ENCODE peak calls at places on chromosome 12, in seven cellular contexts. Y is A549, J is ovary, R is endodermal cell, K is OCI-LY7, Z is mucosa of descending colon, W is lung. V is an unnamed sample. For H3K4me1, the result is how much of the 10 kb centered on the place peaks cover.

GRCh38 chr12:128258866-128259555 is 8.0 kb upstream of the TMEM132C start:
- DNase-seq in Y (no peak), J (no peak), R (peak), K (no peak), Z (no peak), W (no peak), V (no peak)

GRCh38 chr12:92393504-92393903 is 247.9 kb upstream of the BTG1 start:
- DNase-seq in Y (peak), J (no peak), R (peak), K (peak), Z (no peak), W (no peak), V (no peak)

GRCh38 chr12:9673404-9674225 is 4.1 kb downstream of the CLEC2D start:
- DNase-seq in Y (peak), J (peak), R (peak), K (peak), Z (peak), W (peak), V (no peak)

GRCh38 chr12:38120438-38120837 is 196.1 kb upstream of the ALG10B start:
- DNase-seq in Y (no peak), J (no peak), R (no peak), K (no peak), Z (no peak), W (no peak), V (no peak)

GRCh38 chr12:116502141-116502725 is 56.9 kb upstream of the MAP1LC3B2 start:
- DNase-seq in Y (no peak), J (no peak), R (no peak), K (no peak), Z (no peak), W (no peak), V (no peak)

GRCh38 chr12:44875417-44875953 is 630 bp downstream of the NELL2 start:
- DNase-seq in Y (peak), J (no peak), R (peak), K (peak), Z (no peak), W (no peak), V (no peak)

GRCh38 chr12:10395390-10395998 is 5.7 kb upstream of the KLRK1 start:
- DNase-seq in Y (peak), J (peak), R (peak), K (peak), Z (no peak), W (no peak), V (peak)

GRCh38 chr12:105253882-105254513 is 18.0 kb upstream of the APPL2 start:
- DNase-seq in Y (peak), J (no peak), R (peak), K (no peak), Z (no peak), W (no peak), V (no peak)

GRCh38 chr12:38585090-38585489 is 268.5 kb downstream of the ALG10B start:
- DNase-seq in Y (no peak), J (no peak), R (no peak), K (no peak), Z (no peak), W (no peak), V (no peak)

GRCh38 chr12:34097213-34097612 is 74.9 kb downstream of the ALG10 start:
- DNase-seq in Y (no peak), J (no peak), R (no peak), K (no peak), Z (no peak), W (no peak), V (no peak)

GRCh38 chr12:55073043-55074022 is 52.9 kb upstream of the OR9K2 start:
- DNase-seq in Y (peak), J (peak), R (peak), K (peak), Z (no peak), W (peak), V (peak)

GRCh38 chr12:46839964-46840363 is 14.2 kb upstream of the SLC38A4 start:
- DNase-seq in Y (no peak), J (no peak), R (no peak), K (no peak), Z (no peak), W (no peak), V (no peak)

GRCh38 chr12:128784030-128784770 is 39.6 kb downstream of the SLC15A4 start:
- DNase-seq in Y (no peak), J (no peak), R (no peak), K (no peak), Z (no peak), W (no peak), V (no peak)

GRCh38 chr12:22687677-22688076 is 62.7 kb downstream of the ETNK1 start:
- DNase-seq in Y (no peak), J (no peak), R (no peak), K (no peak), Z (no peak), W (no peak), V (no peak)

GRCh38 chr12:69511870-69512269 is 41.7 kb downstream of the FRS2 start:
- DNase-seq in Y (no peak), J (no peak), R (no peak), K (no peak), Z (no peak), W (no peak), V (peak)
- H3K4me1 ChIP-seq in Y (half or more), J (under half), R (under half), K (under half), Z (under half), W (under half), V (half or more)

DNA sequence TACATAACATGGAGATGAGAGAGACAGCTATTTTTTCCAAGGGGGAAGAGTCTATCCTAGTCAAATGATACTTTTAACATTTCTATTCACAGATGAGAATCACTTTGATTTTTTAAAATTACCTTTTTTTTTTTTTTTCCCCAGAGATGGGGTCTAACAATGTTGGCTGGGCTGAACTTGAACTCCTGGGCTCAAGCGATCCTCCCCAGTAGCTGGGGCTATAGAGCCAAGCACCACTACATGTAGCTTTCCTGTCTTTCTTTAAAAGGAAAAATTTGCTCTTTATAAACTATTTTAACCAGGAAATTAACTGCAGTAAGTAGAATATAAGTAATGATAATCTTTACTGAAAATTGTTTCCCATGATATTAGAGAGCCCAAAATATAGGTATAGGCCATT is 3.3 kb downstream of the PRICKLE1 start:
- DNase-seq in Y (no peak), J (no peak), R (no peak), K (no peak), Z (no peak), W (no peak), V (no peak)
- H3K4me1 ChIP-seq in Y (under half), J (under half), R (under half), K (under half), Z (under half), W (under half), V (under half)

GRCh38 chr12:121793501-121793835 is at the start of gene RHOF:
- DNase-seq in Y (no peak), J (peak), R (no peak), K (peak), Z (peak), W (peak), V (no peak)

GRCh38 chr12:121793836-121794531 is 496 bp upstream of the RHOF start:
- DNase-seq in Y (peak), J (peak), R (peak), K (peak), Z (peak), W (peak), V (peak)

GRCh38 chr12:121792607-121793500 is 634 bp downstream of the RHOF start:
- DNase-seq in Y (no peak), J (peak), R (peak), K (peak), Z (peak), W (peak), V (no peak)

GRCh38 chr12:121789800-121790748 is 3.4 kb downstream of the RHOF start:
- DNase-seq in Y (no peak), J (no peak), R (no peak), K (peak), Z (peak), W (peak), V (no peak)

GRCh38 chr12:121791671-121792496 is 1.6 kb downstream of the RHOF start:
- DNase-seq in Y (peak), J (no peak), R (no peak), K (no peak), Z (peak), W (peak), V (no peak)
- H3K4me1 ChIP-seq in Y (half or more), J (under half), R (under half), K (half or more), Z (half or more), W (under half), V (under half)

GRCh38 chr12:25994901-25995625 is 36.6 kb downstream of the RASSF8 start:
- DNase-seq in Y (no peak), J (no peak), R (peak), K (no peak), Z (no peak), W (no peak), V (no peak)

GRCh38 chr12:25988505-25988904 is 30.0 kb downstream of the RASSF8 start:
- DNase-seq in Y (no peak), J (no peak), R (no peak), K (no peak), Z (no peak), W (no peak), V (no peak)

GRCh38 chr12:25990495-25990894 is 32.0 kb downstream of the RASSF8 start:
- DNase-seq in Y (no peak), J (no peak), R (no peak), K (no peak), Z (no peak), W (no peak), V (no peak)

GRCh38 chr12:25994252-25994651 is 35.8 kb downstream of the RASSF8 start:
- DNase-seq in Y (no peak), J (no peak), R (no peak), K (no peak), Z (no peak), W (no peak), V (no peak)

GRCh38 chr12:25992026-25992782 is 33.7 kb downstream of the RASSF8 start:
- DNase-seq in Y (no peak), J (no peak), R (no peak), K (no peak), Z (no peak), W (peak), V (no peak)
- H3K4me1 ChIP-seq in Y (under half), J (under half), R (under half), K (under half), Z (under half), W (under half), V (half or more)

DNA sequence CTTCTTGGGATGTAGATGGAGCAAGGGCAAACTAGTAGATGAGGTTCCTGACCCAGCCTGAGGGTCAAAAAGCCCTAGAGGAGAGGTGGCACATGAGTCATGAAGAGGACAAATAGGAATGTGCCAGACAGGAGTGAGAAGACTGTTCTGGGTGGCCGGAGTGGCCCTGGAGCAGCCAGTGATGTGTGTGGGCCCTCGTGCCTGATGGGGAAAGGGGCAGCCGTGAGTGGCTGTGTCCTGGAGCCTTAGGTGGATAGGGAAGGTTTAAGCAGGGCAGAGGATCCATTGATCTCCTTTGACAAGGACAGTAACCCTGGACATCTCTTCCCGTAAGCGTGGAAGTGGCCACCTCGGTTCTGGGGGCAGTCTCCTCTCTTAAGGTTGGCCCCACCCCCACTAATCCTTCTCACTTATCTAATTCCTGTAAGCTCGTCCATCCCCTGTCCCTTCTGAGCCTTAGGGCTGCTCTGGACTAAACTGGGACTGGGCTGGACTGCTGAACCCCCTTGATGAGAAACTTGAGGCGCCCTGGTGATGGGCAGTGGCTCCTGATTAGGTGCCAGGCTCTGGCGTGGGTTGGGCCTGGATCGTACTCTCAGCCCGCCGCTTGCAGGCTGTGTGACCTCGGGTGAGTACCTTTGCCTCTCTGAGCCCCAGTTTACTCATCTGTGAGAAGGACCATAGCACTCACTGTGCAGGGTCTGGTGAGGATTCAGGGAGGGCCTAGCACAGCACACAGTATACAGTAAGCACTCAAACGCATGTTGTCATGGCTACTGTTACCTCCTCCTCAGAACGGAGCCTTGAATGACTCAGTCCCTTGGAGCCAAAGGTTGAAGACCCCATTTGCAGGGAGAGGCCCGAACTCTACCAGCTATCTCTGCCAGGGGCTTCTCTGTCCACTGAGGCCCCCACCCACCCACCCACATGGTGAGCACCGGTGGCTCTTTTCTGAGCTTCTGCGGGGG is 4.0 kb downstream of the FAM222A start:
- DNase-seq in Y (no peak), J (no peak), R (no peak), K (no peak), Z (no peak), W (no peak), V (no peak)
- H3K4me1 ChIP-seq in Y (under half), J (under half), R (under half), K (under half), Z (under half), W (under half), V (half or more)

DNA sequence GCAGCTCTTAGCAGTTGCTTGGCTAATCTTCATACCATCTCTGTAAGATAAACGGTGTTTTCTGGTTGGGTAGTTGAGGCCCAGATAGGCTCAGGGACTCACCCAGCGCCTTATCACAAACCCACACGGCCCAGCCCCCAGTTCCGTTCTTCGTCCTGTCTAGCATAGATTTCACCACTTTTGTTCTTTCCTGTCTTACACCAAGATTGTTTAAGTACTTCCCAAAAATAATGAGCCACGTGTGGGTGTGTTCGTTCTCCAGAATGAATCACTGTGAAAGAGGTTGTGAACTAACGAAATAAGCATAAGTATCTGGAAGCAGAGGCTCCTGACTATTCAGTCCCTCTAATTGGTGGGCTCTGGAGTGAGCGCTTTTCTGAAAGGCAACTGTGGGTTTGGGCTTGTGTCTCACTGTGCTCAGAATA is 21.4 kb downstream of the ACVR1B start:
- DNase-seq in Y (no peak), J (no peak), R (no peak), K (no peak), Z (peak), W (peak), V (peak)
- H3K4me1 ChIP-seq in Y (half or more), J (under half), R (under half), K (under half), Z (under half), W (under half), V (under half)

DNA sequence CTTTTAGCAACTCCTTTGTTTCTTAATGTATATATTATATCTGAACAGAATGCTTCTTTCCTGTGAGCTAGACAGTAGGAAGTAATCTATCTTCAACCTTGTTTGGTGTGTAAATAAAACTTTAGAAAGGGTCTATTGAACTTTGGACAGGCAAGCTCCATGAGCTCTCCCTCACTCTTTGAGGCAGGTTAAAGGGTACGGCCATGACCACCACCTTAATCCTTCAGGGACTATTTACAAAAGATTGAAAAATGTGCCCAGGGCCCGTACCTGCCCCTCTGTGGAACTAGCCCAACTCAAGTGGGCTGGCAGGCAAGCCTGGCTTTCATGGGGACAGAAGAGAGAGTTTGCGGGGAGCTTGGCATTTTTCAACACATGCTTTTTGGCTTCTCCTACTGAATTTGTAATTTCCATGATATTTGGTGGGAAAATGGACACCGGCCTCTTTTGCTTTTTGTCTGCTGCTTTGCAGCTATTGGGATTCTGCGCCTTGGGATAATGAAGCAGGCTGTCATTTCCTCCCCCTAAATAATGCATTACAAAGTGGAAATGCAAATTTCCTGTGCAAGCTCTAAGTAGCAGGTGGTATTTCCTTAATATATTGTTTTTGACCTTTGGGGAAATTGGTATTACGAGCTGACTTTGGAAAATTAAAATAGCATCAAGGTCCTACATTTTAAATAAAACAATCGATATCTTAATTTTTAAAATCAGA is 106.0 kb downstream of the HMGA2 start:
- DNase-seq in Y (no peak), J (no peak), R (no peak), K (no peak), Z (no peak), W (no peak), V (no peak)
- H3K4me1 ChIP-seq in Y (under half), J (under half), R (under half), K (under half), Z (under half), W (under half), V (under half)

GRCh38 chr12:70661762-70662161 is 24.5 kb upstream of the PTPRB start:
- DNase-seq in Y (no peak), J (no peak), R (no peak), K (no peak), Z (no peak), W (no peak), V (no peak)
- H3K4me1 ChIP-seq in Y (under half), J (under half), R (under half), K (under half), Z (under half), W (under half), V (under half)

GRCh38 chr12:54018608-54018984 is 9.6 kb upstream of the HOXC6 start:
- DNase-seq in Y (no peak), J (peak), R (peak), K (peak), Z (no peak), W (no peak), V (no peak)
- H3K4me1 ChIP-seq in Y (under half), J (under half), R (under half), K (half or more), Z (under half), W (under half), V (half or more)